ENCODE peak calls at places on chromosomes 11 and 22, in six cellular contexts. P is psoas muscle; V is RWPE1; X is activated CD8-positive, alpha-beta T cell treated with anti-CD3 and anti-CD28 coated beads for 36 hours; C is brain microvascular endothelial cell; M is ovary. U is an unnamed sample.

GRCh38 chr11:74000307-74000630 is 8.6 kb downstream of the UCP3 start:
- DNase-seq in P (no peak), V (no peak), X (no peak), C (no peak), M (no peak), U (no peak)

GRCh38 chr11:94553938-94554337 is 10.2 kb downstream of the FUT4 start:
- DNase-seq in P (no peak), V (no peak), X (no peak), C (peak; percentile 47), M (no peak), U (no peak)

GRCh38 chr11:90500922-90501568 is 278.2 kb upstream of the CHORDC1 start:
- DNase-seq in P (no peak), V (no peak), X (no peak), C (no peak), M (no peak), U (no peak)

GRCh38 chr11:86066033-86066432 is 2.9 kb downstream of the PICALM start:
- DNase-seq in P (no peak), V (no peak), X (no peak), C (no peak), M (no peak), U (no peak)

GRCh38 chr22:44403930-44404329 is 91.2 kb upstream of the SHISAL1 start:
- DNase-seq in P (peak; percentile 39), V (no peak), X (no peak), C (no peak), M (no peak), U (no peak)

GRCh38 chr22:31393890-31394289 is 5.5 kb upstream of the DRG1 start:
- DNase-seq in P (no peak), V (no peak), X (peak; percentile 31), C (peak; percentile 9), M (no peak), U (no peak)

GRCh38 chr22:29096736-29097669 is 24.2 kb downstream of the KREMEN1 start:
- DNase-seq in P (no peak), V (no peak), X (no peak), C (no peak), M (no peak), U (no peak)

GRCh38 chr11:134342572-134343340 is 11.0 kb downstream of the GLB1L2 start:
- DNase-seq in P (no peak), V (no peak), X (no peak), C (no peak), M (no peak), U (no peak)

GRCh38 chr22:36740716-36741115 is 35.2 kb downstream of the IFT27 start:
- DNase-seq in P (no peak), V (no peak), X (no peak), C (no peak), M (no peak), U (no peak)

GRCh38 chr11:93870616-93871015 is 20.2 kb upstream of the VSTM5 start:
- DNase-seq in P (no peak), V (no peak), X (no peak), C (no peak), M (no peak), U (no peak)

GRCh38 chr11:12187399-12187798 is 77.0 kb downstream of the MICAL2 start:
- DNase-seq in P (no peak), V (no peak), X (peak; percentile 56), C (peak; percentile 36), M (no peak), U (no peak)

GRCh38 chr22:37932821-37933578 is 20.4 kb downstream of the C22orf23 start:
- DNase-seq in P (no peak), V (no peak), X (no peak), C (no peak), M (peak; percentile 66), U (no peak)

GRCh38 chr22:22721681-22722309 is 77.4 kb downstream of the GGTLC2 start:
- DNase-seq in P (no peak), V (no peak), X (peak; percentile 90), C (peak; percentile 53), M (peak; percentile 43), U (peak; percentile 52)

GRCh38 chr22:22796729-22797128 is 90.9 kb upstream of the IGLL5 start:
- DNase-seq in P (no peak), V (no peak), X (no peak), C (no peak), M (no peak), U (no peak)

GRCh38 chr22:37338539-37339246 is 56.4 kb downstream of the CYTH4 start:
- DNase-seq in P (no peak), V (no peak), X (no peak), C (no peak), M (no peak), U (no peak)

GRCh38 chr11:46541593-46542371 is 52.0 kb downstream of the AMBRA1 start:
- DNase-seq in P (peak; percentile 85), V (no peak), X (no peak), C (no peak), M (no peak), U (no peak)

GRCh38 chr11:65736810-65737209 is 16.2 kb upstream of the RNASEH2C start:
- DNase-seq in P (no peak), V (no peak), X (no peak), C (no peak), M (no peak), U (no peak)

GRCh38 chr11:108538022-108538424 is 39.8 kb upstream of the POGLUT3 start:
- DNase-seq in P (no peak), V (no peak), X (peak; percentile 15), C (no peak), M (no peak), U (no peak)

GRCh38 chr11:47858169-47858543 is 10.0 kb upstream of the NUP160 start:
- DNase-seq in P (no peak), V (peak; percentile 48), X (no peak), C (no peak), M (no peak), U (no peak)

DNA sequence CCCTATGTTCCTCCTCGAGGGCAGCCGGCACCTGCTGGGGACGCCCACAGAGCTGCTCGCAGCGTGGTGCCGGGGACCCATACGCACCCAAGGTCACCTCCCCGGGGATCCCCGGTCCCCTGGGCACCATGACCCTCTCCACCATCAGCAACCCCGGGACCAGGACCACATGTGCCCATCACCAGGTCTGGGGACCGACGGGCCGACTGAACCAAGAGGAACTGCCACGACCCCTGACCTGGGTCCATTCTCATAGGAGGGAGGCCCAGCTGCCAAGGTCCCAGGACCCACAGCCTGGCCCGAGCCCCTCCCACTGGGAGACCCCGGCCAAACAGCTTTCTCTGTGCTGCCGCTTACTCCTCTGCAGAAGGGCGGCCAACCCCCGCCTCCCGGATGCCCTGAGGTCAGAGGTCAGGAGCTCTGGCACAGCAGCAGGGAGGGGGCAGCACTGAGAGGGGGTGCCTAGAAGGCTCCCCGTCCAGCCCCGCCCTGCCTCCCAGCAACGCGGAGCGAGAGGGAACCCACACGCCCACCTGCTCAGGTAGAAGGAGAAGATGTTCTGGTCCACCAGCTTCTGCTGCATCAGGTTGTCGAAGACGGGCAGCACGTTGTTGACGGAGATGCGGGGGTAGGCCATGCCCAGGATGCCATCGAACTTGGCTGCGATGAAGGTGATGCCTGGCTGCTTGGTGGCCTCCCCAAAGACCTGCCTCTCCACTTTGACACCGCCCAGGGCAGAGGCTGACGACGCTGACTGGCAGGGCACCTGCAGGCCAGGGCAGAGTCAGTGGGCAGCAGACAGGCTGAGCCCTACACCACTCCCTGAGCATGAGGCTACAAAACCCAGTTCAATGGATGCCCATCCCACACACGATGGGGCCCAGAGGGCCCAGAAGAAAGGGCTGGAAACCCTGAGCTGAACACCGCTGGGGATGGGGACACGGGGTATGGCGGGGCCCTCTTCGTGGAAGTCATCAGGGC is 6.6 kb downstream of the CTSD start:
- DNase-seq in P (peak; percentile 53), V (no peak), X (peak; percentile 53), C (no peak), M (peak; percentile 27), U (no peak)
- TF ChIP-seq CTCF in P (no peak), V (no peak), X (no peak), C (no peak), M (no peak), U (no peak)

DNA sequence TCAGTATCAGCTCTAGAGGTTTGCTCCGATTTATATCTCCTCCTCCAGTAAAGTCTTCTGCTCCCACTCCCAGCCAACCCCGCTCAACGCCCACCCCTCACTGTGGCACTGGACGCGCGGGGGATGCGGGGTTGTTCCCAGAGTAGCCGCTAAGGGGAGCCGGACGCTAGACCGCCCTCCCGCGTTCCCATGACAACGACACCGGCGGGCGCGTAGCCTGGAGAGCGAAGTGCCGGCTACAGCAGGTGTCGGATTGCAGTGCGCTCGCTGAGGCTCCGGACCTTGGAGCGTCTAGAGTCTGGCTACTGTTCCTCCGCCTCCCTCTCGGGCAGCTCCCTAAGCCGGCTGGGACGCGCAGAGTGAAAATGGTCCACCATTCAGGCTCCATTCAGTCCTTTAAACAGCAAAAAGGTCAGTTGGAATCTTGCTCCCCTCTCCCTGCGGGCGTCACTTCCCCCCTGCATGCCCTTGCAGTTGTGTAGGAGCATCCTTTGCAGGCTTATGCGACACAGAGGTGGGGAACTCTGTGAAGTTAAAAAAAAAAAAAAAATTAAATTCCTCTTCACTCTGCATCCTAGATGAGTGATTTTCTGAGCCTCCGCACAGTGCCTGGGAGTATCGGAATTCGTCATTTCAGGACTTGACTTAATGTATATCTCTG is at the start of gene ANO3:
- DNase-seq in P (peak; percentile 68), V (peak; percentile 80), X (peak; percentile 20), C (peak; percentile 79), M (peak; percentile 25), U (peak; percentile 47)
- TF ChIP-seq CTCF in P (peak; percentile 31), V (peak; percentile 53), X (peak; percentile 25), C (peak; percentile 85), M (no peak), U (no peak)

DNA sequence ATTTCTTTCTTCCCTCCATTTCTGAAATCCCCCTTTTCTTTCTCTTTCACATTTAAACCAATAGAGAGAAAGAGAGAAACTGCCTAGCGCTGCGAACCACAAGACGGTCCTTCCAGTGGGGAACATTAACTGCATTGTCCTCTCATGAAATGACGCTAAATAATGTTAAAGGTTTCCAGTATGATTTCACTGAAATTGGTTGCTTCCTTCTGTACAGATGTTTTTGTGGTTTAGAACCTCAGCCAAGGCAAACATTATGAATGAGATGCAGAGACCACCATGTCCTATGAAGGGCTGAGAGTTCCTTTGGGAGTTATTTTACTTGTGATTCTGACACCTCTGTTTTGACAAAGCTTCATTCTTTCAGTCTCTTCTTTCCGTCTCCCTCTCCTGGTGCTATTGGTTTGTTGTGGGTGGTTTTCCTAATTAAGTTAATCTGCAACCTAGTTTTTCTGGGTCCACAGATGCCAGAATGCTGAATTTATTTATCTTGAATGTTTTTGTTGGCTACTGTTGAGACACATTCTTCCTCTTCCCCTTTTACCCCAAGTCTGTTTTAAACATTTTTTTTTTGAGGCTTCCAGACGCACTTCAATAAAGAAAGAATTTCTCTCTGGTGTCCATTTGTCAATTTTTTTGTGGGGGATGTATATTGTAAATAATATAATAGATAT is 52.0 kb downstream of the ZBTB16 start:
- DNase-seq in P (no peak), V (no peak), X (no peak), C (peak; percentile 18), M (no peak), U (no peak)
- TF ChIP-seq CTCF in P (no peak), V (no peak), X (no peak), C (no peak), M (no peak), U (no peak)

GRCh38 chr22:35740616-35741015 is 22.9 kb downstream of the APOL5 start:
- DNase-seq in P (no peak), V (no peak), X (no peak), C (no peak), M (no peak), U (no peak)

GRCh38 chr22:35739076-35739475 is 21.4 kb downstream of the APOL5 start:
- DNase-seq in P (no peak), V (no peak), X (no peak), C (no peak), M (no peak), U (no peak)

GRCh38 chr22:35742342-35743100 is 24.8 kb downstream of the APOL5 start:
- DNase-seq in P (no peak), V (peak; percentile 22), X (no peak), C (peak; percentile 81), M (no peak), U (no peak)

GRCh38 chr22:35736701-35737100 is 19.0 kb downstream of the APOL5 start:
- DNase-seq in P (no peak), V (no peak), X (no peak), C (no peak), M (no peak), U (no peak)

GRCh38 chr22:35739642-35740041 is 22.0 kb downstream of the APOL5 start:
- DNase-seq in P (no peak), V (no peak), X (peak; percentile 4), C (no peak), M (no peak), U (peak; percentile 9)
- TF ChIP-seq CTCF in P (peak; percentile 41), V (no peak), X (no peak), C (peak; percentile 55), M (no peak), U (peak; percentile 19)